ENCODE peak calls at places on chromosomes 13 and 19, in eight cellular contexts. One of them, this sample, is unnamed.

GRCh38 chr13:30880151-30880551 is 25.9 kb upstream of the MEDAG start:
- DNase-seq in left ventricle myocardium inferior: no peak
- DNase-seq in GM20000: no peak
- DNase-seq in spleen: no peak
- DNase-seq in fibroblast of the aortic adventitia: peak; percentile 78
- DNase-seq in prostate gland: no peak
- DNase-seq in neural crest cell: no peak
- DNase-seq in adrenal gland: no peak
- DNase-seq in this sample: no peak

GRCh38 chr13:98571955-98572662 is 4.8 kb downstream of the STK24 start:
- DNase-seq in left ventricle myocardium inferior: no peak
- DNase-seq in GM20000: no peak
- DNase-seq in spleen: peak; percentile 76
- DNase-seq in fibroblast of the aortic adventitia: peak; percentile 63
- DNase-seq in prostate gland: no peak
- DNase-seq in neural crest cell: no peak
- DNase-seq in adrenal gland: no peak
- DNase-seq in this sample: no peak

GRCh38 chr19:17035842-17036424 is 9.3 kb upstream of the CPAMD8 start:
- DNase-seq in left ventricle myocardium inferior: peak; percentile 33
- DNase-seq in GM20000: no peak
- DNase-seq in spleen: no peak
- DNase-seq in fibroblast of the aortic adventitia: no peak
- DNase-seq in prostate gland: no peak
- DNase-seq in neural crest cell: no peak
- DNase-seq in adrenal gland: peak; percentile 43
- DNase-seq in this sample: no peak

GRCh38 chr19:43790587-43790986 is 9.8 kb upstream of the KCNN4 start:
- DNase-seq in left ventricle myocardium inferior: no peak
- DNase-seq in GM20000: peak; percentile 45
- DNase-seq in spleen: no peak
- DNase-seq in fibroblast of the aortic adventitia: no peak
- DNase-seq in prostate gland: no peak
- DNase-seq in neural crest cell: no peak
- DNase-seq in adrenal gland: no peak
- DNase-seq in this sample: no peak

GRCh38 chr13:47039106-47039505 is 142.3 kb upstream of the HTR2A start:
- DNase-seq in left ventricle myocardium inferior: no peak
- DNase-seq in GM20000: no peak
- DNase-seq in spleen: no peak
- DNase-seq in fibroblast of the aortic adventitia: peak; percentile 79
- DNase-seq in prostate gland: no peak
- DNase-seq in neural crest cell: no peak
- DNase-seq in adrenal gland: no peak
- DNase-seq in this sample: no peak

GRCh38 chr19:29483944-29484581 is 41.7 kb upstream of the VSTM2B start:
- DNase-seq in left ventricle myocardium inferior: no peak
- DNase-seq in GM20000: no peak
- DNase-seq in spleen: peak; percentile 47
- DNase-seq in fibroblast of the aortic adventitia: no peak
- DNase-seq in prostate gland: no peak
- DNase-seq in neural crest cell: no peak
- DNase-seq in adrenal gland: no peak
- DNase-seq in this sample: peak; percentile 2

GRCh38 chr13:94997126-94997525 is 284.8 kb upstream of the SOX21 start:
- DNase-seq in left ventricle myocardium inferior: no peak
- DNase-seq in GM20000: no peak
- DNase-seq in spleen: no peak
- DNase-seq in fibroblast of the aortic adventitia: peak; percentile 54
- DNase-seq in prostate gland: no peak
- DNase-seq in neural crest cell: no peak
- DNase-seq in adrenal gland: no peak
- DNase-seq in this sample: no peak

GRCh38 chr13:42762251-42762650 is 19.1 kb upstream of the FAM216B start:
- DNase-seq in left ventricle myocardium inferior: no peak
- DNase-seq in GM20000: no peak
- DNase-seq in spleen: no peak
- DNase-seq in fibroblast of the aortic adventitia: peak; percentile 47
- DNase-seq in prostate gland: no peak
- DNase-seq in neural crest cell: no peak
- DNase-seq in adrenal gland: no peak
- DNase-seq in this sample: no peak

GRCh38 chr13:113034451-113035208 is 65.6 kb downstream of the MCF2L start:
- DNase-seq in left ventricle myocardium inferior: no peak
- DNase-seq in GM20000: no peak
- DNase-seq in spleen: no peak
- DNase-seq in fibroblast of the aortic adventitia: peak; percentile 76
- DNase-seq in prostate gland: peak; percentile 36
- DNase-seq in neural crest cell: peak; percentile 53
- DNase-seq in adrenal gland: peak; percentile 71
- DNase-seq in this sample: no peak

GRCh38 chr13:21039097-21039800 is 22.1 kb downstream of the LATS2 start:
- DNase-seq in left ventricle myocardium inferior: no peak
- DNase-seq in GM20000: no peak
- DNase-seq in spleen: no peak
- DNase-seq in fibroblast of the aortic adventitia: peak; percentile 51
- DNase-seq in prostate gland: no peak
- DNase-seq in neural crest cell: no peak
- DNase-seq in adrenal gland: peak; percentile 9
- DNase-seq in this sample: no peak

GRCh38 chr19:2761876-2762782 is 20.9 kb downstream of the SGTA start:
- DNase-seq in left ventricle myocardium inferior: no peak
- DNase-seq in GM20000: no peak
- DNase-seq in spleen: no peak
- DNase-seq in fibroblast of the aortic adventitia: no peak
- DNase-seq in prostate gland: no peak
- DNase-seq in neural crest cell: no peak
- DNase-seq in adrenal gland: no peak
- DNase-seq in this sample: no peak

GRCh38 chr13:97367427-97367826 is 66.5 kb upstream of the RAP2A start:
- DNase-seq in left ventricle myocardium inferior: no peak
- DNase-seq in GM20000: no peak
- DNase-seq in spleen: no peak
- DNase-seq in fibroblast of the aortic adventitia: peak; percentile 56
- DNase-seq in prostate gland: no peak
- DNase-seq in neural crest cell: no peak
- DNase-seq in adrenal gland: peak; percentile 51
- DNase-seq in this sample: no peak

GRCh38 chr19:16940626-16941025 is 51.8 kb downstream of the F2RL3 start:
- DNase-seq in left ventricle myocardium inferior: no peak
- DNase-seq in GM20000: no peak
- DNase-seq in spleen: peak; percentile 10
- DNase-seq in fibroblast of the aortic adventitia: no peak
- DNase-seq in prostate gland: no peak
- DNase-seq in neural crest cell: no peak
- DNase-seq in adrenal gland: no peak
- DNase-seq in this sample: peak; percentile 6

GRCh38 chr19:5563941-5564612 is 3.7 kb downstream of the TINCR start:
- DNase-seq in left ventricle myocardium inferior: no peak
- DNase-seq in GM20000: no peak
- DNase-seq in spleen: no peak
- DNase-seq in fibroblast of the aortic adventitia: no peak
- DNase-seq in prostate gland: no peak
- DNase-seq in neural crest cell: no peak
- DNase-seq in adrenal gland: no peak
- DNase-seq in this sample: no peak

GRCh38 chr13:75645141-75645540 is 9.0 kb downstream of the LMO7 start:
- DNase-seq in left ventricle myocardium inferior: no peak
- DNase-seq in GM20000: no peak
- DNase-seq in spleen: no peak
- DNase-seq in fibroblast of the aortic adventitia: no peak
- DNase-seq in prostate gland: no peak
- DNase-seq in neural crest cell: no peak
- DNase-seq in adrenal gland: no peak
- DNase-seq in this sample: no peak

GRCh38 chr13:111492341-111492945 is 172.0 kb downstream of the TEX29 start:
- DNase-seq in left ventricle myocardium inferior: no peak
- DNase-seq in GM20000: no peak
- DNase-seq in spleen: no peak
- DNase-seq in fibroblast of the aortic adventitia: no peak
- DNase-seq in prostate gland: no peak
- DNase-seq in neural crest cell: no peak
- DNase-seq in adrenal gland: no peak
- DNase-seq in this sample: no peak

GRCh38 chr19:33456076-33456844 is 65.3 kb downstream of the PEPD start:
- DNase-seq in left ventricle myocardium inferior: no peak
- DNase-seq in GM20000: no peak
- DNase-seq in spleen: peak; percentile 56
- DNase-seq in fibroblast of the aortic adventitia: no peak
- DNase-seq in prostate gland: no peak
- DNase-seq in neural crest cell: no peak
- DNase-seq in adrenal gland: no peak
- DNase-seq in this sample: no peak

GRCh38 chr19:52570005-52570861 is at the start of gene ZNF701:
- DNase-seq in left ventricle myocardium inferior: peak; percentile 97
- DNase-seq in GM20000: peak; percentile 89
- DNase-seq in spleen: peak; percentile 98
- DNase-seq in fibroblast of the aortic adventitia: peak; percentile 90
- DNase-seq in prostate gland: peak; percentile 95
- DNase-seq in neural crest cell: peak; percentile 97
- DNase-seq in adrenal gland: peak; percentile 97
- DNase-seq in this sample: peak; percentile 90
- TF ChIP-seq CTCF in left ventricle myocardium inferior: peak; percentile 58
- TF ChIP-seq CTCF in GM20000: no peak
- TF ChIP-seq CTCF in spleen: peak; percentile 81
- TF ChIP-seq CTCF in fibroblast of the aortic adventitia: peak; percentile 39
- TF ChIP-seq CTCF in prostate gland: no peak
- TF ChIP-seq CTCF in neural crest cell: peak; percentile 49
- TF ChIP-seq CTCF in adrenal gland: peak; percentile 25
- TF ChIP-seq CTCF in this sample: no peak

DNA sequence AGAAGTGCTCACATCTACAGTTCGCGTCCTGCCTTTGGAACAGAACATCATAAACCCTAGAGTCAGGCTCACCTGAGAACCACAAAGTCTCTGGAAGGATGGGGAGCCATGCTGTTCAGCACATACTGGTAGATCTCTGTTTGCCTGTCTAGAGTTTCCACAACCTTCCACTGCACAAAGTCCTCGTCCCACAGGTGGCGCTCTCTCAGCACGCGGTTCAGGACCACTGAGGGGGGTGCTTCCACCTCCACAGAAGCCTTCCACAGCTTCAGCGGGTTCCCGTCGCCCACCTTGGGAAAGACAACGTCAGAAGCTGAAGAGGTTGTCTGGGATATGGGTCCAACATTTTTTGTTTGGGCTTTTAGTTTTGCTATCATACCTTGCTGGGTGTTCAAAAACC is 93.6 kb downstream of the KL start:
- DNase-seq in left ventricle myocardium inferior: no peak
- DNase-seq in GM20000: peak; percentile 46
- DNase-seq in spleen: no peak
- DNase-seq in fibroblast of the aortic adventitia: no peak
- DNase-seq in prostate gland: no peak
- DNase-seq in neural crest cell: no peak
- DNase-seq in adrenal gland: no peak
- DNase-seq in this sample: peak; percentile 50
- TF ChIP-seq CTCF in left ventricle myocardium inferior: peak; percentile 14
- TF ChIP-seq CTCF in GM20000: peak; percentile 63
- TF ChIP-seq CTCF in spleen: no peak
- TF ChIP-seq CTCF in fibroblast of the aortic adventitia: no peak
- TF ChIP-seq CTCF in prostate gland: no peak
- TF ChIP-seq CTCF in neural crest cell: peak; percentile 20
- TF ChIP-seq CTCF in adrenal gland: no peak
- TF ChIP-seq CTCF in this sample: peak; percentile 44

DNA sequence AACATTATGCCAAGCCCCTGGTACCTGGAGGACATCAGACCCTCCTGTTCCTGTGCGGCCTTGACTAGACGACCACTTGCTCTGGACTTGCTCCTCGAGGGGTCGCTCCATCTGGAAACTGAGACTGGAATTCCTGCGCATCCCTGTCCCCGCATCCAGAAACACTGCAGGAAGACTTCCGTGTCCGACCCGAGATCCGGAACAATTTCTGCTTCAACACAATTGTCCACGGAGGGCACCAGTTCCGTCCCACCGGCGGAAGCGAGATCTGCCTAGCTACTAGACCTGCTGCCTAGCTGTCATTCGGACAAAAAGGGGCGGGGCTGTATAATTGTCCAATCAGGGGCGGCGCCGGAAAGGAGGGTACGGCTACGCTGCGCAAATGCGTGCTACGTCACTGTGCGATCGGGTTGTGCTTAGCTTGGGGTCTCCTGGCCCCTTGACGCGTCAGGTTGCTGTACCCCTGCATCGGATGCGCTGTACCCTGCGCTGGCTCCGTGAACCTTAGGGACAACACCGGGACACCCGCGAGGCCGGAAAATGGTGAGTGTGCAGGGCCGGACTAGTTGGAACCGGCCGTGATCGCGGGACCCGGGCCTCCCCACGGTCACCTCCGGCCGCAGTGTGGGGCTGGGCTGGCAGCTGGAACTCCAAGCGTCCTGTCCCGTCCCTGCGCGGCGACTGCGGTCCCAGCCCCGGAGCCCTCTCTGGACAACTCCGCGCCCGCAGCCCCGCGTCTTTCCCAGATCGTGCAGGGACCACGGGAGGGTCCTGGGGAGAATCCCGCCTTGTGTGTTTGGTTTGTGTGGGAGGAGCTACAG is at the start of the genes ZNF490 and ZNF791:
- DNase-seq in left ventricle myocardium inferior: peak; percentile 98
- DNase-seq in GM20000: peak; percentile 96
- DNase-seq in spleen: peak; percentile 98
- DNase-seq in fibroblast of the aortic adventitia: peak; percentile 97
- DNase-seq in prostate gland: peak; percentile 99
- DNase-seq in neural crest cell: peak; percentile 96
- DNase-seq in adrenal gland: peak; percentile 99
- DNase-seq in this sample: peak; percentile 96
- TF ChIP-seq CTCF in left ventricle myocardium inferior: no peak
- TF ChIP-seq CTCF in GM20000: no peak
- TF ChIP-seq CTCF in spleen: peak; percentile 29
- TF ChIP-seq CTCF in fibroblast of the aortic adventitia: peak; percentile 21
- TF ChIP-seq CTCF in prostate gland: no peak
- TF ChIP-seq CTCF in neural crest cell: no peak
- TF ChIP-seq CTCF in adrenal gland: no peak
- TF ChIP-seq CTCF in this sample: no peak

GRCh38 chr13:105432408-105432807 is 1103.1 kb downstream of the EFNB2 start:
- DNase-seq in left ventricle myocardium inferior: no peak
- DNase-seq in GM20000: no peak
- DNase-seq in spleen: no peak
- DNase-seq in fibroblast of the aortic adventitia: no peak
- DNase-seq in prostate gland: no peak
- DNase-seq in neural crest cell: no peak
- DNase-seq in adrenal gland: no peak
- DNase-seq in this sample: no peak

GRCh38 chr13:105428816-105429215 is 1106.6 kb downstream of the EFNB2 start:
- DNase-seq in left ventricle myocardium inferior: no peak
- DNase-seq in GM20000: no peak
- DNase-seq in spleen: no peak
- DNase-seq in fibroblast of the aortic adventitia: no peak
- DNase-seq in prostate gland: no peak
- DNase-seq in neural crest cell: no peak
- DNase-seq in adrenal gland: no peak
- DNase-seq in this sample: no peak

DNA sequence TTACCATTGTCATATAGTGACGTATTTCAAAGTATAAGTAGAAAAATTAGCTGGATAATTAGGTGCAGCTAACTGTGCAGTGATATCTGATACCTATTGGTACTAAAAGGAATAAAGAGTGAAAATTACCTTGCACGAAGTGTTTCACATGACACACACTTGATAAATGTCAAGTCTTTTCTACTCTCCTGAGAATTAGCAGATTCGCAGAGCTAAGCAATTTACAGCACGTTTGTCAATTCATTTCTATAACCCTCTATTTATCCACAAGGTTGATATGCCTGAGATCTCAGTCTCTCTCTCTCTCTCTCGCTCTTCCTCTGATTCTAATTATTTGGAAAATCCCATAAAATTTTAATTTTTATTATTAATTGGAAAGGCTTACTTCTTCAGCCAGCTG is 1109.0 kb downstream of the EFNB2 start:
- DNase-seq in left ventricle myocardium inferior: no peak
- DNase-seq in GM20000: no peak
- DNase-seq in spleen: no peak
- DNase-seq in fibroblast of the aortic adventitia: no peak
- DNase-seq in prostate gland: no peak
- DNase-seq in neural crest cell: no peak
- DNase-seq in adrenal gland: no peak
- DNase-seq in this sample: no peak
- TF ChIP-seq CTCF in left ventricle myocardium inferior: no peak
- TF ChIP-seq CTCF in GM20000: no peak
- TF ChIP-seq CTCF in spleen: no peak
- TF ChIP-seq CTCF in fibroblast of the aortic adventitia: no peak
- TF ChIP-seq CTCF in prostate gland: no peak
- TF ChIP-seq CTCF in neural crest cell: no peak
- TF ChIP-seq CTCF in adrenal gland: no peak
- TF ChIP-seq CTCF in this sample: no peak